ENCODE peak calls at places on chromosomes 16 and 17, in four cellular contexts. K, O, I and E are unnamed samples.

GRCh38 chr16:17130733-17131132 is 340.0 kb downstream of the XYLT1 start:
- DNase-seq in K (no peak), O (no peak), I (no peak), E (no peak)

GRCh38 chr17:67200727-67201301 is 44.2 kb downstream of the HELZ start:
- DNase-seq in K (no peak), O (no peak), I (no peak), E (no peak)

GRCh38 chr17:13619462-13619861 is 17.7 kb upstream of the HS3ST3A1 start:
- DNase-seq in K (no peak), O (no peak), I (no peak), E (no peak)

GRCh38 chr17:64628641-64629040 is 33.5 kb downstream of the SMURF2 start:
- DNase-seq in K (no peak), O (no peak), I (no peak), E (no peak)

GRCh38 chr17:58932956-58933355 is 173.7 kb downstream of the TRIM37 start:
- DNase-seq in K (no peak), O (no peak), I (no peak), E (no peak)

GRCh38 chr17:60390881-60391418 is 983 bp downstream of the USP32 start:
- DNase-seq in K (no peak), O (peak), I (peak), E (peak)

GRCh38 chr17:28057731-28058246 is 15.3 kb downstream of the NLK start:
- DNase-seq in K (no peak), O (no peak), I (peak), E (peak)

GRCh38 chr16:10738231-10739077 is 5.2 kb upstream of the NUBP1 start:
- DNase-seq in K (peak), O (peak), I (peak), E (peak)

GRCh38 chr17:42969006-42969581 is 4.8 kb upstream of the AARSD1 start:
- DNase-seq in K (no peak), O (no peak), I (no peak), E (no peak)

GRCh38 chr17:81153340-81153803 is 11.9 kb upstream of the PVALEF start:
- DNase-seq in K (peak), O (no peak), I (no peak), E (peak)

GRCh38 chr16:75065149-75065807 is 51.3 kb downstream of the LDHD start:
- DNase-seq in K (no peak), O (peak), I (no peak), E (no peak)

GRCh38 chr16:48126801-48127644 is 28.8 kb downstream of the ABCC12 start:
- DNase-seq in K (peak), O (no peak), I (peak), E (peak)

GRCh38 chr16:88314991-88315542 is 67.7 kb upstream of the ZNF469 start:
- DNase-seq in K (no peak), O (no peak), I (no peak), E (no peak)

GRCh38 chr16:50863673-50864144 is 121.8 kb downstream of the CYLD start:
- DNase-seq in K (no peak), O (no peak), I (no peak), E (no peak)

GRCh38 chr17:48068491-48068961 is 20.4 kb downstream of the NFE2L1 start:
- DNase-seq in K (peak), O (no peak), I (peak), E (peak)

GRCh38 chr16:20322696-20323095 is 4.6 kb downstream of the GP2 start:
- DNase-seq in K (no peak), O (no peak), I (no peak), E (no peak)

GRCh38 chr17:30113213-30113612 is 3.4 kb upstream of the NSRP1 start:
- DNase-seq in K (no peak), O (no peak), I (peak), E (no peak)

GRCh38 chr16:56835330-56835729 is 29.7 kb upstream of the SLC12A3 start:
- DNase-seq in K (no peak), O (no peak), I (no peak), E (no peak)

GRCh38 chr16:30957456-30958163 is at the start of gene SETD1A:
- DNase-seq in K (peak), O (peak), I (peak), E (peak)

GRCh38 chr17:181213-182163 is at the start of gene DOC2B:
- DNase-seq in K (peak), O (no peak), I (no peak), E (no peak)

GRCh38 chr17:79183221-79184158 is 108.9 kb downstream of the ENGASE start:
- DNase-seq in K (no peak), O (no peak), I (no peak), E (no peak)

GRCh38 chr17:34276826-34277225 is 6.8 kb downstream of the CCL7 start:
- DNase-seq in K (no peak), O (no peak), I (no peak), E (no peak)

GRCh38 chr16:87790278-87791023 is 24.7 kb upstream of the KLHDC4 start:
- DNase-seq in K (no peak), O (no peak), I (no peak), E (no peak)